ENCODE peak calls at places on chromosome 9, in seven cellular contexts. One of them, this sample, is unnamed. For H3K4me1, the result is how much of the 10 kb centered on the place peaks cover.

GRCh38 chr9:125663127-125663526 is 43.9 kb downstream of the MAPKAP1 start:
- DNase-seq in uterus: no peak
- DNase-seq in mammary epithelial cell: peak
- DNase-seq in adrenal gland: no peak
- DNase-seq in transverse colon: no peak
- DNase-seq in PC-9: no peak
- DNase-seq in upper lobe of right lung: no peak
- DNase-seq in this sample: no peak

GRCh38 chr9:128323192-128323730 is 622 bp downstream of the COQ4 start:
- DNase-seq in uterus: no peak
- DNase-seq in mammary epithelial cell: no peak
- DNase-seq in adrenal gland: no peak
- DNase-seq in transverse colon: no peak
- DNase-seq in PC-9: no peak
- DNase-seq in upper lobe of right lung: no peak
- DNase-seq in this sample: no peak

GRCh38 chr9:107975426-107976010 is 485.9 kb upstream of the KLF4 start:
- DNase-seq in uterus: peak
- DNase-seq in mammary epithelial cell: no peak
- DNase-seq in adrenal gland: no peak
- DNase-seq in transverse colon: peak
- DNase-seq in PC-9: no peak
- DNase-seq in upper lobe of right lung: no peak
- DNase-seq in this sample: no peak

GRCh38 chr9:127650511-127650910 is 38.4 kb downstream of the STXBP1 start:
- DNase-seq in uterus: no peak
- DNase-seq in mammary epithelial cell: no peak
- DNase-seq in adrenal gland: no peak
- DNase-seq in transverse colon: no peak
- DNase-seq in PC-9: no peak
- DNase-seq in upper lobe of right lung: peak
- DNase-seq in this sample: no peak

GRCh38 chr9:69877852-69878507 is 57.4 kb downstream of the CFAP95 start:
- DNase-seq in uterus: no peak
- DNase-seq in mammary epithelial cell: peak
- DNase-seq in adrenal gland: no peak
- DNase-seq in transverse colon: no peak
- DNase-seq in PC-9: no peak
- DNase-seq in upper lobe of right lung: no peak
- DNase-seq in this sample: no peak

GRCh38 chr9:79352322-79352721 is 219.4 kb upstream of the TLE4 start:
- DNase-seq in uterus: no peak
- DNase-seq in mammary epithelial cell: no peak
- DNase-seq in adrenal gland: no peak
- DNase-seq in transverse colon: no peak
- DNase-seq in PC-9: no peak
- DNase-seq in upper lobe of right lung: no peak
- DNase-seq in this sample: no peak

GRCh38 chr9:68998344-68998743 is 15.6 kb downstream of the PRKACG start:
- DNase-seq in uterus: no peak
- DNase-seq in mammary epithelial cell: no peak
- DNase-seq in adrenal gland: no peak
- DNase-seq in transverse colon: no peak
- DNase-seq in PC-9: no peak
- DNase-seq in upper lobe of right lung: no peak
- DNase-seq in this sample: no peak

GRCh38 chr9:16421534-16421933 is 448.9 kb downstream of the BNC2 start:
- DNase-seq in uterus: no peak
- DNase-seq in mammary epithelial cell: no peak
- DNase-seq in adrenal gland: no peak
- DNase-seq in transverse colon: no peak
- DNase-seq in PC-9: peak
- DNase-seq in upper lobe of right lung: no peak
- DNase-seq in this sample: no peak

GRCh38 chr9:124423591-124423990 is 8.3 kb upstream of the PSMB7 start:
- DNase-seq in uterus: no peak
- DNase-seq in mammary epithelial cell: no peak
- DNase-seq in adrenal gland: peak
- DNase-seq in transverse colon: no peak
- DNase-seq in PC-9: no peak
- DNase-seq in upper lobe of right lung: no peak
- DNase-seq in this sample: no peak

GRCh38 chr9:134950404-134950760 is 32.7 kb upstream of the FCN1 start:
- DNase-seq in uterus: no peak
- DNase-seq in mammary epithelial cell: no peak
- DNase-seq in adrenal gland: no peak
- DNase-seq in transverse colon: no peak
- DNase-seq in PC-9: no peak
- DNase-seq in upper lobe of right lung: peak
- DNase-seq in this sample: no peak

GRCh38 chr9:134949681-134950403 is 32.1 kb upstream of the FCN1 start:
- DNase-seq in uterus: no peak
- DNase-seq in mammary epithelial cell: no peak
- DNase-seq in adrenal gland: no peak
- DNase-seq in transverse colon: no peak
- DNase-seq in PC-9: no peak
- DNase-seq in upper lobe of right lung: peak
- DNase-seq in this sample: no peak

GRCh38 chr9:134950811-134951210 is 33.1 kb upstream of the FCN1 start:
- DNase-seq in uterus: no peak
- DNase-seq in mammary epithelial cell: no peak
- DNase-seq in adrenal gland: no peak
- DNase-seq in transverse colon: no peak
- DNase-seq in PC-9: no peak
- DNase-seq in upper lobe of right lung: peak
- DNase-seq in this sample: no peak

GRCh38 chr9:134951994-134952393 is 34.3 kb upstream of the FCN1 start:
- DNase-seq in uterus: no peak
- DNase-seq in mammary epithelial cell: no peak
- DNase-seq in adrenal gland: no peak
- DNase-seq in transverse colon: no peak
- DNase-seq in PC-9: no peak
- DNase-seq in upper lobe of right lung: no peak
- DNase-seq in this sample: no peak

DNA sequence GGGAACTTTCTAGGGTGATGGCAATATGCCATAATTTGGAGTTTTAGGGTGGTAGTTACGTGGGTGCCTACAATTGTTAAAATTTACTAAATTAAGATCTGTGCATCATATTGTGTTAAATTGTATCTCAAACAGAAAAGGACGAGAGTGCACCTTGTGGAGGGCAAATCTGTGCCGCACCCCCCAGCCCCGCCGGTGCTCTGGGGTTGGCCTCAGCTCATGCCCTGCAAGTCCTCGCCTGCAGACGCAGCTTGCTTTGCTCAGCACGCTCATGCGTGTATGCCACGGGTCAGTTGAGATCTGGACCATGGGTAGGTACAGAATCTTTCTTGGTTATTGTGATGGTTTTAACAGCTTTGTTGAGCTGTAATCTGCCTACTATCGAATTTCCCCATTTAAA is 33.7 kb upstream of the FCN1 start:
- DNase-seq in uterus: no peak
- DNase-seq in mammary epithelial cell: no peak
- DNase-seq in adrenal gland: no peak
- DNase-seq in transverse colon: no peak
- DNase-seq in PC-9: no peak
- DNase-seq in upper lobe of right lung: peak
- DNase-seq in this sample: no peak
- TF ChIP-seq CTCF in uterus: no peak
- TF ChIP-seq CTCF in mammary epithelial cell: no peak
- TF ChIP-seq CTCF in adrenal gland: no peak
- TF ChIP-seq CTCF in transverse colon: no peak
- TF ChIP-seq CTCF in PC-9: no peak
- TF ChIP-seq CTCF in upper lobe of right lung: no peak
- TF ChIP-seq CTCF in this sample: no peak

DNA sequence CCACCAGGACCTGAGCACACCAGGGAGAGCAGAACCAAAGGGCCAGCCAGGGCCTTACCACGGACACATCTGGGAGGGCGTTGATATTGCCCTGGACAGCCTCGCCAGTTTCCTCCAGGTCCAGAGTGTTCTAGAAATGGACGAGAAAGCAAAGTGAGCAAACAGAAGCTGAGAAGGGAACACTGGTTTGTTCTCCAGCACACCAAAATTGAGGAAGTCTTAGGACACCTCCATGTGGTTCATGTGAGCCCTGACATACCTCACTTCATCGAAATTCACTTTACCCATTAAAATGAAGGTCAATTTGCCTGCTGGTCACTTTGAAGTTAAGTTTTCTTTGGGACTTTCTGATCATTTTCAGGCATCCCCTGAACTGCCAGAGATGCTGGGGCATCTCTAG is 20.1 kb upstream of the AKNA start:
- DNase-seq in uterus: no peak
- DNase-seq in mammary epithelial cell: no peak
- DNase-seq in adrenal gland: no peak
- DNase-seq in transverse colon: no peak
- DNase-seq in PC-9: no peak
- DNase-seq in upper lobe of right lung: no peak
- DNase-seq in this sample: no peak
- H3K4me1 ChIP-seq in uterus: under half
- H3K4me1 ChIP-seq in mammary epithelial cell: under half
- H3K4me1 ChIP-seq in adrenal gland: under half
- H3K4me1 ChIP-seq in transverse colon: under half
- H3K4me1 ChIP-seq in PC-9: under half
- H3K4me1 ChIP-seq in upper lobe of right lung: under half
- H3K4me1 ChIP-seq in this sample: under half

GRCh38 chr9:32255026-32255425 is 129.4 kb upstream of the ACO1 start:
- DNase-seq in uterus: no peak
- DNase-seq in mammary epithelial cell: no peak
- DNase-seq in adrenal gland: no peak
- DNase-seq in transverse colon: no peak
- DNase-seq in PC-9: no peak
- DNase-seq in upper lobe of right lung: no peak
- DNase-seq in this sample: no peak
- TF ChIP-seq CTCF in uterus: no peak
- TF ChIP-seq CTCF in mammary epithelial cell: no peak
- TF ChIP-seq CTCF in adrenal gland: no peak
- TF ChIP-seq CTCF in transverse colon: no peak
- TF ChIP-seq CTCF in PC-9: no peak
- TF ChIP-seq CTCF in upper lobe of right lung: no peak
- TF ChIP-seq CTCF in this sample: no peak

DNA sequence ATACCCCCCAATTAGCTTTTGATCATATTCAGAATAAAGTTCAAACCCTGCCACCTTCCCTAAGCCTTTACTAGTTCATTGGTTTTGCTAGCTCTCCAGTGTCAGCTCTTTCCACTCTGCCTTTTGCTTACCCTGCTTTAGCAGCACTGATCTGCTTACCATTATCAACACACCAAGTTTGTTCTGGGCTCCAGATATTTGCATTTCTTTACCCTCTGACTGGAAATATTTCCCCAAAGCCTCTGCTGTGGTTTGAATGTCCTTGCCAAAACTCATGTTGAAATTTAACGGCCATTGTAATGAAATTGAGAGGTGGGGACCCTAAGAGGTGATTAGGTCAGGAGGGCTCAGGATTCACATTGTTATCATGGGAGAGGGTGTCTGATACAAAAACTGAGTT is 99.5 kb downstream of the GCNT1 start:
- DNase-seq in uterus: no peak
- DNase-seq in mammary epithelial cell: no peak
- DNase-seq in adrenal gland: no peak
- DNase-seq in transverse colon: no peak
- DNase-seq in PC-9: no peak
- DNase-seq in upper lobe of right lung: no peak
- DNase-seq in this sample: no peak
- H3K4me1 ChIP-seq in uterus: under half
- H3K4me1 ChIP-seq in mammary epithelial cell: under half
- H3K4me1 ChIP-seq in adrenal gland: under half
- H3K4me1 ChIP-seq in transverse colon: under half
- H3K4me1 ChIP-seq in PC-9: under half
- H3K4me1 ChIP-seq in upper lobe of right lung: under half
- H3K4me1 ChIP-seq in this sample: under half

GRCh38 chr9:136255896-136256890 is 10.6 kb upstream of the QSOX2 start:
- DNase-seq in uterus: no peak
- DNase-seq in mammary epithelial cell: no peak
- DNase-seq in adrenal gland: no peak
- DNase-seq in transverse colon: no peak
- DNase-seq in PC-9: no peak
- DNase-seq in upper lobe of right lung: no peak
- DNase-seq in this sample: no peak
- TF ChIP-seq CTCF in uterus: no peak
- TF ChIP-seq CTCF in mammary epithelial cell: peak
- TF ChIP-seq CTCF in adrenal gland: peak
- TF ChIP-seq CTCF in transverse colon: no peak
- TF ChIP-seq CTCF in PC-9: peak
- TF ChIP-seq CTCF in upper lobe of right lung: no peak
- TF ChIP-seq CTCF in this sample: no peak

GRCh38 chr9:131438190-131438589 is 44.3 kb downstream of the PRRC2B start:
- DNase-seq in uterus: no peak
- DNase-seq in mammary epithelial cell: no peak
- DNase-seq in adrenal gland: no peak
- DNase-seq in transverse colon: no peak
- DNase-seq in PC-9: no peak
- DNase-seq in upper lobe of right lung: no peak
- DNase-seq in this sample: no peak

GRCh38 chr9:131439224-131439623 is 45.3 kb downstream of the PRRC2B start:
- DNase-seq in uterus: no peak
- DNase-seq in mammary epithelial cell: no peak
- DNase-seq in adrenal gland: no peak
- DNase-seq in transverse colon: no peak
- DNase-seq in PC-9: no peak
- DNase-seq in upper lobe of right lung: no peak
- DNase-seq in this sample: no peak

GRCh38 chr9:131434673-131435072 is 40.8 kb downstream of the PRRC2B start:
- DNase-seq in uterus: no peak
- DNase-seq in mammary epithelial cell: no peak
- DNase-seq in adrenal gland: no peak
- DNase-seq in transverse colon: no peak
- DNase-seq in PC-9: no peak
- DNase-seq in upper lobe of right lung: no peak
- DNase-seq in this sample: no peak

GRCh38 chr9:131436386-131436785 is 42.5 kb downstream of the PRRC2B start:
- DNase-seq in uterus: no peak
- DNase-seq in mammary epithelial cell: no peak
- DNase-seq in adrenal gland: no peak
- DNase-seq in transverse colon: no peak
- DNase-seq in PC-9: no peak
- DNase-seq in upper lobe of right lung: no peak
- DNase-seq in this sample: no peak

GRCh38 chr9:131436865-131437271 is 43.0 kb downstream of the PRRC2B start:
- DNase-seq in uterus: no peak
- DNase-seq in mammary epithelial cell: no peak
- DNase-seq in adrenal gland: peak
- DNase-seq in transverse colon: no peak
- DNase-seq in PC-9: no peak
- DNase-seq in upper lobe of right lung: no peak
- DNase-seq in this sample: no peak
- H3K4me1 ChIP-seq in uterus: under half
- H3K4me1 ChIP-seq in mammary epithelial cell: under half
- H3K4me1 ChIP-seq in adrenal gland: under half
- H3K4me1 ChIP-seq in transverse colon: under half
- H3K4me1 ChIP-seq in PC-9: under half
- H3K4me1 ChIP-seq in upper lobe of right lung: under half
- H3K4me1 ChIP-seq in this sample: under half

GRCh38 chr9:2800385-2801179 is 43.3 kb downstream of the PUM3 start:
- DNase-seq in uterus: no peak
- DNase-seq in mammary epithelial cell: peak
- DNase-seq in adrenal gland: no peak
- DNase-seq in transverse colon: no peak
- DNase-seq in PC-9: no peak
- DNase-seq in upper lobe of right lung: no peak
- DNase-seq in this sample: no peak
- TF ChIP-seq CTCF in uterus: no peak
- TF ChIP-seq CTCF in mammary epithelial cell: peak
- TF ChIP-seq CTCF in adrenal gland: no peak
- TF ChIP-seq CTCF in transverse colon: no peak
- TF ChIP-seq CTCF in PC-9: no peak
- TF ChIP-seq CTCF in upper lobe of right lung: peak
- TF ChIP-seq CTCF in this sample: no peak